ENCODE peak calls at places on chromosomes 6 and 20, in five cellular contexts. V is GM23248, H is hepatocyte, Q is cardiac muscle cell, J is dorsolateral prefrontal cortex. P is an unnamed sample.

GRCh38 chr6:136181191-136181833 is 68.8 kb downstream of the MTFR2 start:
- DNase-seq in V (no peak), H (no peak), Q (no peak), J (no peak), P (no peak)

GRCh38 chr6:152261179-152261578 is 376.0 kb downstream of the SYNE1 start:
- DNase-seq in V (no peak), H (no peak), Q (no peak), J (no peak), P (no peak)

GRCh38 chr20:14337400-14338171 is at the start of gene FLRT3:
- DNase-seq in V (peak), H (peak), Q (peak), J (peak), P (peak)

GRCh38 chr6:11270030-11271027 is 37.9 kb upstream of the NEDD9 start:
- DNase-seq in V (no peak), H (peak), Q (peak), J (no peak), P (no peak)

GRCh38 chr20:4918473-4918872 is 82.8 kb downstream of the SLC23A2 start:
- DNase-seq in V (no peak), H (no peak), Q (no peak), J (no peak), P (no peak)

GRCh38 chr6:132715204-132715603 is 1.3 kb upstream of the VNN1 start:
- DNase-seq in V (peak), H (peak), Q (peak), J (peak), P (no peak)

GRCh38 chr6:12200025-12200424 is 90.1 kb upstream of the EDN1 start:
- DNase-seq in V (no peak), H (no peak), Q (no peak), J (no peak), P (no peak)

GRCh38 chr6:31243508-31243907 is 28.4 kb downstream of the HLA-C start:
- DNase-seq in V (no peak), H (no peak), Q (no peak), J (no peak), P (no peak)

GRCh38 chr20:23164176-23164601 is 78.1 kb upstream of the CD93 start:
- DNase-seq in V (no peak), H (peak), Q (no peak), J (peak), P (peak)

GRCh38 chr6:128508588-128509296 is 11.7 kb downstream of the PTPRK start:
- DNase-seq in V (peak), H (peak), Q (peak), J (no peak), P (peak)

GRCh38 chr6:32613475-32613874 is 23.7 kb upstream of the HLA-DQA1 start:
- DNase-seq in V (no peak), H (no peak), Q (no peak), J (no peak), P (no peak)

GRCh38 chr6:4059115-4059777 is 19.7 kb downstream of the FAM217A start:
- DNase-seq in V (peak), H (peak), Q (peak), J (no peak), P (no peak)

GRCh38 chr6:96116674-96117073 is 100.9 kb downstream of the FUT9 start:
- DNase-seq in V (no peak), H (no peak), Q (no peak), J (no peak), P (no peak)

GRCh38 chr6:169160855-169161560 is 92.6 kb downstream of the THBS2 start:
- DNase-seq in V (no peak), H (no peak), Q (no peak), J (no peak), P (no peak)

GRCh38 chr6:1987640-1988039 is 257.8 kb downstream of the GMDS start:
- DNase-seq in V (peak), H (no peak), Q (peak), J (no peak), P (no peak)

GRCh38 chr6:105545206-105545920 is 142.5 kb upstream of the PREP start:
- DNase-seq in V (peak), H (no peak), Q (no peak), J (no peak), P (no peak)

GRCh38 chr6:120279706-120280105 is 930.1 kb upstream of the MAN1A1 start:
- DNase-seq in V (no peak), H (no peak), Q (no peak), J (no peak), P (no peak)

GRCh38 chr6:50185006-50185405 is 135.3 kb upstream of the DEFB112 start:
- DNase-seq in V (no peak), H (peak), Q (no peak), J (no peak), P (no peak)

GRCh38 chr6:42979523-42980177 is 669 bp upstream of the PEX6 start:
- DNase-seq in V (peak), H (peak), Q (no peak), J (no peak), P (no peak)

GRCh38 chr20:6632187-6632586 is 135.3 kb upstream of the BMP2 start:
- DNase-seq in V (peak), H (peak), Q (peak), J (peak), P (no peak)

GRCh38 chr6:67880939-67881705 is 754.0 kb upstream of the ADGRB3 start:
- DNase-seq in V (no peak), H (no peak), Q (peak), J (no peak), P (no peak)

GRCh38 chr6:66771626-66772025 is 1064.6 kb upstream of the EYS start:
- DNase-seq in V (no peak), H (no peak), Q (peak), J (no peak), P (no peak)

GRCh38 chr20:32251470-32251869 is 26.0 kb upstream of the KIF3B start:
- DNase-seq in V (no peak), H (no peak), Q (no peak), J (no peak), P (no peak)

GRCh38 chr20:17610566-17611289 is 40.9 kb downstream of the DSTN start:
- DNase-seq in V (no peak), H (no peak), Q (no peak), J (peak), P (no peak)

GRCh38 chr20:8790442-8791074 is 278.3 kb upstream of the PLCB4 start:
- DNase-seq in V (peak), H (peak), Q (peak), J (no peak), P (no peak)

GRCh38 chr6:131124341-131125071 is 10.8 kb upstream of the AKAP7 start:
- DNase-seq in V (no peak), H (no peak), Q (no peak), J (no peak), P (no peak)

GRCh38 chr6:20360471-20361119 is 41.1 kb upstream of the E2F3 start:
- DNase-seq in V (no peak), H (no peak), Q (no peak), J (no peak), P (no peak)

GRCh38 chr6:138404666-138405337 is 779 bp downstream of the HEBP2 start:
- DNase-seq in V (peak), H (peak), Q (peak), J (no peak), P (no peak)

GRCh38 chr6:4941782-4942672 is 61.8 kb downstream of the RPP40 start:
- DNase-seq in V (peak), H (peak), Q (peak), J (no peak), P (no peak)

GRCh38 chr6:36028088-36028886 is 679 bp downstream of the MAPK14 start:
- DNase-seq in V (peak), H (peak), Q (peak), J (peak), P (peak)

GRCh38 chr6:149924933-149925252 is 2.0 kb upstream of the RAET1G start:
- DNase-seq in V (no peak), H (no peak), Q (no peak), J (no peak), P (no peak)

GRCh38 chr6:42745083-42745637 is 743 bp downstream of the TBCC start:
- DNase-seq in V (peak), H (no peak), Q (peak), J (peak), P (no peak)

GRCh38 chr6:37391100-37391499 is 37.3 kb downstream of the RNF8 start:
- DNase-seq in V (no peak), H (no peak), Q (no peak), J (no peak), P (no peak)

GRCh38 chr6:124007915-124008688 is 204.4 kb downstream of the NKAIN2 start:
- DNase-seq in V (no peak), H (no peak), Q (no peak), J (no peak), P (no peak)

DNA sequence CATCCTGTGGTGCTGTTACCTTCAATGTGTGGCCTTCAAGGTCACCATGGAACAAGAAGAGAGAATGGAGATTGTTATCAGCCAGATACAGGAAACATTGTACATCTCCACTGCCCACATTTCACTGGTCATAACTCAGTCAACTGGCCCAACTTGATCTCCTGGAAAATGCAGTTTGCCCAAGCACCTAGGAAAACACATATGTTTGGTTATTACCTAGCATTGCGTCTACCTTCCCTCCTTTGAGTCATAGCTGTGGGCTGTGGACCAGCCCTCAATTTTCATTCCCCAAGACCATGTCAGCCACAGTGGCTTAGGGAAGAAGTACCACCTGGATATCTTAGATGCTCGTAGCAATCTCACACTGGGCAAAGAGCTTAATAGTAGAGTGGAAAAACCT is 513.4 kb downstream of the KIF16B start:
- DNase-seq in V (no peak), H (no peak), Q (no peak), J (no peak), P (no peak)
- H3K27ac ChIP-seq in V (no peak), H (no peak), Q (no peak), J (no peak), P (no peak)

GRCh38 chr20:48008850-48009535 is 223.7 kb upstream of the SULF2 start:
- DNase-seq in V (peak), H (no peak), Q (peak), J (no peak), P (peak)

GRCh38 chr20:48007356-48007755 is 222.1 kb upstream of the SULF2 start:
- DNase-seq in V (no peak), H (no peak), Q (no peak), J (no peak), P (no peak)

GRCh38 chr20:48002517-48002970 is 217.3 kb upstream of the SULF2 start:
- DNase-seq in V (no peak), H (no peak), Q (peak), J (no peak), P (no peak)

GRCh38 chr20:48003021-48003420 is 217.7 kb upstream of the SULF2 start:
- DNase-seq in V (no peak), H (no peak), Q (no peak), J (no peak), P (no peak)

DNA sequence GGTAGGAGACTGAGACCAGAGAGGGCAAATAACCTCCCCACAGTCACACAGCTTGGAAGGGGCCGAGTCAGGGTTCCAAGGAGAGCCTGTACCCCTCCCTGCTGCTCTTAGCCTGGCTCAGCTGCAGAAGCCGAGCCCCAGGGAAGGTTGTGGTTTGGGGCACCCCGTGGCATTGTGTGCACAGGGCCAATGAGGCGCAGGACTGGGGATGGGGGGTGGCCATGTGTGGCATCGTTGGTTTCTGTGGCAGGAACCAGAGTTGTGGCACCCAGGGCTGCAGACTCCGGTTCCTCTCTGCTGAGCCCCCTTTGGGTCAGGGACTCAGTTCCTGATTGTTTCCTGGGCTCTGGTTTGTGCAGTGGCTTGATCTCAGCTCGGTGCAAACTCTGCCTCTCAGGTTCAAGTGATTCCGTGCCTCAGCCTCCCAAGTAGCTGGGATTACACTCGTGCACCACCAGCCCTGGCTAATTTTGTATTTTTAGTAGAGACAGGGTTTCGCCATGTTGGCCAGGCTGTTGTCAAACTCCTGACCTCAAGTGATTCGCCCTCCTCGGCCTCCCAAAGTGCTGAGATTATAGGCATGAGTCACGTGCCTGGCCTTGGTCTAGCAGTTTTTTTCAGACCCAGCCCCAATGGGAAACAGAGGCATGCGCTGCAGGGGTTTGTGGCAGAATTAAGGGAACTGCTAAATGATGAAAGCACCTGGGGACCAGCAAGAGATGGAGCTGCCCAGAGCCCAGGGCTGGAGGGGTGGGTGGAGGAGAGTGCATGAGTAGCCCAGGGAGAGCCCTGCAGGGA is 221.0 kb upstream of the SULF2 start:
- DNase-seq in V (peak), H (no peak), Q (peak), J (no peak), P (no peak)
- H3K27ac ChIP-seq in V (no peak), H (no peak), Q (no peak), J (no peak), P (no peak)

GRCh38 chr6:125275779-125276178 is 26.0 kb downstream of the HDDC2 start:
- DNase-seq in V (no peak), H (no peak), Q (no peak), J (no peak), P (no peak)
- H3K27ac ChIP-seq in V (no peak), H (no peak), Q (no peak), J (no peak), P (no peak)

DNA sequence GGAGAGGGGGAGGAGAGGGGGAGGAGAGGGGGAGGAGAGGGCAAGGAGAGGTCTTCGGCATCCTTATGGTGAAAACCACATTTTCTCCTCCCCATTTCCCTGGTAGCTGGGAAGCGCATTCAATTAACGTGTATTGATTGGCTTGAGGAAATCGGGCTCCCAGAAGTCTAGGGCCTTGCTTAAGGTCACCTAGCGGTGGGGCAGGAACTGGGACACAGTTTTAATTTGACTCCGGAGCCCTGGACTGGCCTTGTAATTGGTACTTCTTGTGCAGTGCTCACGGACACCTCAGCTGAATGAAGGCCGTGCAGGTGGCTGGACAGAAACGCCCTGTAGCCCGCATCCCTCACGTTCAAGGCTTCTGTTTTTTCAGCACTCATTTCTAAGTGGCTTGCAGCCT is 42.8 kb downstream of the CTCFL start:
- DNase-seq in V (no peak), H (no peak), Q (no peak), J (peak), P (no peak)
- H3K27ac ChIP-seq in V (no peak), H (no peak), Q (peak), J (no peak), P (no peak)

DNA sequence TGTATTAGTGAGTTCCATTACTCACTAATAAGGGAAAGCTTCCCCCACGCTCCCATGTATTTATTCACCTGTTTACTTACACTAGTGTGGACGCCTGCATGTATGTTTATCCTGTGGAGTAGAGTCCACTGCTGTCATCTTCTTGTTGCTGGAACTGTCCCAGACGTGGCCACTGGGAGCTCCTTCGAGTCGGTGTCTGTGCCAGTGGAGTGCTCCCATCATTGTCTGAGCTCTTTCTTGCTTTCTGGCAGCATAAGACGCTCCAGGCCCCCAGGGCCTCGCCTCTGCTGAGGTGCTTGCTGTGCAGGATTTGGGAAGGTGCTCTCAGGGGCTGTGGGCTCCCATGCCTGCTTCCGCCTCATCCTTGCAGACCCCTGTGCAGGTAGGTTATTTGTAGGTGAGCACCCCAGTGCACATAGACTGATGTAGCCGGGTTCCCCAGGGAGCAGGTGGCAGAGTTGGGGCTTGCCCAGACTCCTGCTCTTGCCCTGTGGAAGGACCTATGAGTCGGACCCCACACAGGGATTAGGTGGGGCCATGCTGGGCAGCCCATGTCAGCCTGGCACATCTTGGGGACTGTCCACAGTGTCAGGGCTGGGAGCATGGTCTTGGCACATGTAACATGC is 16.6 kb downstream of the PHACTR3 start:
- DNase-seq in V (no peak), H (no peak), Q (no peak), J (no peak), P (no peak)
- H3K27ac ChIP-seq in V (no peak), H (no peak), Q (no peak), J (peak), P (peak)

GRCh38 chr6:87421576-87421975 is 13.8 kb downstream of the CFAP206 start:
- DNase-seq in V (no peak), H (peak), Q (no peak), J (no peak), P (no peak)
- H3K27ac ChIP-seq in V (no peak), H (peak), Q (no peak), J (no peak), P (no peak)

DNA sequence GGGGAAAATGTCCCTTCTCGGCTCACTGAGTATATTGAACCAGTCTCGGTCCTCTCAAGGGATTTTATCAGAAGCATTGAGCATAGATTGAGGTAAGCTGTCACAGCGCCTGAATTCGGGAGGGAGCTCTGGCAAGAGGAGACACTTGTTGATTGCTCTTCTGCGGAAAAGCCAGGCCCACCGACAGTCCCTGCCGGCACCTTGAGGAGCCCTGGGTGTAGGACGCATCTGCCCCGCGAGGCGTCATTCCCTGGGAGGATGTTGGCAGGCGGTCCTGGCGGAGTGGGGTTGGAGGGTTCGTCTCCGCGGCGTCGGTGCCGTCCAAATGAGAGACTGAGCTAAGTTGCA is 829 bp downstream of the FBXO9 start:
- DNase-seq in V (peak), H (peak), Q (peak), J (peak), P (no peak)
- H3K27ac ChIP-seq in V (peak), H (peak), Q (peak), J (peak), P (peak)

GRCh38 chr20:60037120-60037499 is 78.9 kb downstream of the CDH26 start:
- DNase-seq in V (peak), H (no peak), Q (no peak), J (no peak), P (no peak)
- H3K27ac ChIP-seq in V (no peak), H (no peak), Q (no peak), J (no peak), P (no peak)

DNA sequence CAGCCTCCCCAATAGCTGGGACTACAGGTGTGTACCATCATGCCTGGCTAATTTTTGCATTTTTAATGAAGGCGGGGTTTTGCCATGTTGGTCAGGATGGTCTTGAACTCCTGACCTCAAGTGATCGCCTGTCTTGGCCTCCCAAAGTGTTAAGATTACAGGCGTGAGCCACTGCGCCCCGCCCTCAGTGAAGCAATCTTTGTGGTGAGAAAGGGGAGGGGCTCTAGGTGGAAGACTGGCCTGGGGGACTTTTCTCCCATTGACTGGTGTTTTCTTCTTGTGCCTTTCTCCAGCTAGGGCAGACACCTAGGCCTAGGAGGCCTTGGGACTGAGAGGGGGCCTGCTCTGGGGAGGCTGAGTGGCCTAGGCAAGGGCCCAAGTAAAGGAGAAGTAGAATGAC is 84.1 kb downstream of the DNAAF9 start:
- DNase-seq in V (peak), H (no peak), Q (peak), J (no peak), P (no peak)
- H3K27ac ChIP-seq in V (no peak), H (no peak), Q (no peak), J (no peak), P (no peak)

P was measured in caudate nucleus.